ENCODE peak calls at places on chromosomes 1 and 21, in four cellular contexts. H is brain microvascular endothelial cell, M is nephron progenitor cell, W is fibroblast of mammary gland. O is an unnamed sample.

GRCh38 chr1:187417524-187417923 is 588.8 kb downstream of the PLA2G4A start:
- DNase-seq in M (no peak), W (no peak), H (no peak), O (no peak)

GRCh38 chr1:173042806-173043205 is 7.9 kb downstream of the TNFSF18 start:
- DNase-seq in H (no peak), M (no peak), W (no peak), O (no peak)

GRCh38 chr1:205360166-205360565 is 3.4 kb upstream of the KLHDC8A start:
- DNase-seq in H (no peak), M (no peak), W (no peak), O (no peak)

GRCh38 chr1:37305841-37306240 is 168.5 kb upstream of the ZC3H12A start:
- DNase-seq in H (no peak), W (no peak), M (no peak), O (no peak)

GRCh38 chr1:247494746-247495145 is 36.8 kb upstream of the OR2B11 start:
- DNase-seq in M (no peak), H (no peak), W (no peak), O (no peak)

GRCh38 chr1:155086182-155086741 is 7.6 kb downstream of the EFNA3 start:
- DNase-seq in W (no peak), H (peak), M (peak), O (no peak)

GRCh38 chr1:58927026-58927721 is 143.3 kb upstream of the JUN start:
- DNase-seq in W (peak), M (no peak), H (no peak), O (no peak)

GRCh38 chr21:37670883-37671282 is 245.4 kb downstream of the KCNJ6 start:
- DNase-seq in W (peak), M (no peak), H (peak), O (no peak)

GRCh38 chr1:69055223-69055622 is 512.5 kb upstream of the LRRC7 start:
- DNase-seq in W (no peak), M (no peak), H (no peak), O (no peak)

GRCh38 chr21:18155508-18156193 is 89.0 kb upstream of the CHODL start:
- DNase-seq in W (no peak), H (peak), M (no peak), O (no peak)

DNA sequence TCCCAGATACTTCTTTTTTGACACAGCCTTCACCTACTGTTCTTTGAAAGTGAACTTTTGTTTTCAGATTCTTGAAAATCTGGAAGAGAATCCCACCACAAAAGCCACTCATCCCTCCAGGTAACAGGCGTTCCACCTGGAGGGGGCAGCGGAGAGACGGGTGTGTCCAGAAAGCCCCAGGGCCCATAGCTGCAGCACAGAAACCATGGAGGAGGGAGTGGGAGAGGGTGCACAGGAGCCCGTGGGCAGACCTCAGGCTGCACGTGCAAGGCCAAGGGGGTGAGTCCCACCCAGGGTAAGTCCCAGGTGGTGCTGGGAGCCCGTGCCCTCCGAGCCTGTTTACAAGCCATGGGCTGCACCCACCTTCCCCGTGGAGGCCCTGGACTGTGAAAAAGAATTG is 86.5 kb downstream of the PSMG1 start:
- DNase-seq in W (no peak), H (no peak), M (no peak), O (no peak)
- TF ChIP-seq CTCF in W (no peak), H (peak), M (no peak), O (no peak)

DNA sequence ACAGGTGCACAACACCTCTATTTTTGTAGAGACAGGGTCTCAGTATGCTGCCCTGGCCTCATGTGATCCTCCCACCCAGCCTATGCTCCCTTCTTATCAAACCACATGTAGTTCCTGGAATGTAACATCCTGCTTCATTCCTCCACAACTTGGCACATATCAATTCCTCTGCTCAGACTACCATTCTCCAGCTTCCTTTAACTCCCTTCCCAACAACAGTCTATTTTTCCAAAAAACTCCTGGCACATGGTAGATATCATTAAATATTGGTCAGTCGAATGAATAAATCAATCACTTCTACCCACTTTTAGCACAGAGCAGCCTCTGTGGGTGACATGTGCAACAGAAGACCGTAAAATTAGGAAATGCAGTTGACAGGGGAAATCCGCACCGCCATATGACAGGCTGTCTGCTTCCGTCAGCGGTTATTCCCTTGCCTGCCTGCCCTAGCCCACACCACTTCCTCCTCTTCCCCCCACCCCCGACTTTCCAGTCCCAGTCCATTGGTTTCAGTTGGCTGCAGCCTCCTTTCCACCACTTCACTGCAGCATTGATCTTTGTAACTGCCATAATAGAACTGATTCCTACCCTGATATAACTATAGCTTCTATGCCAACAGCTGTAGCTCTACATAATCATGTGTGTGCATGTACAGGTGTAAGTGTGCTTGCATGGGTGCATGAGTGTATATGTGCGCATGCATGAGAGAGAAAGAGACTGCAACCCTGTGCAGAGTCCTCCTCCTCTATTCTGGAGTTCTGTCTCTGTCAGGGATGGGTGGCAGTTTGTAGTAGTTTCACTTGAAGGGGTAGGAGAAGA is 6.8 kb upstream of the AKR1A1 start:
- DNase-seq in W (no peak), M (peak), H (no peak), O (peak)
- TF ChIP-seq CTCF in W (no peak), M (no peak), H (no peak), O (no peak)

GRCh38 chr1:197618065-197618464 is 157.2 kb downstream of the DENND1B start:
- DNase-seq in M (no peak), H (peak), W (peak), O (no peak)

GRCh38 chr1:197619008-197619640 is 156.2 kb downstream of the DENND1B start:
- DNase-seq in H (no peak), W (peak), M (no peak), O (no peak)

GRCh38 chr1:197615693-197616011 is 159.6 kb downstream of the DENND1B start:
- DNase-seq in M (no peak), W (no peak), H (no peak), O (no peak)

GRCh38 chr1:197620660-197621273 is 154.5 kb downstream of the DENND1B start:
- DNase-seq in W (no peak), H (no peak), M (no peak), O (no peak)

DNA sequence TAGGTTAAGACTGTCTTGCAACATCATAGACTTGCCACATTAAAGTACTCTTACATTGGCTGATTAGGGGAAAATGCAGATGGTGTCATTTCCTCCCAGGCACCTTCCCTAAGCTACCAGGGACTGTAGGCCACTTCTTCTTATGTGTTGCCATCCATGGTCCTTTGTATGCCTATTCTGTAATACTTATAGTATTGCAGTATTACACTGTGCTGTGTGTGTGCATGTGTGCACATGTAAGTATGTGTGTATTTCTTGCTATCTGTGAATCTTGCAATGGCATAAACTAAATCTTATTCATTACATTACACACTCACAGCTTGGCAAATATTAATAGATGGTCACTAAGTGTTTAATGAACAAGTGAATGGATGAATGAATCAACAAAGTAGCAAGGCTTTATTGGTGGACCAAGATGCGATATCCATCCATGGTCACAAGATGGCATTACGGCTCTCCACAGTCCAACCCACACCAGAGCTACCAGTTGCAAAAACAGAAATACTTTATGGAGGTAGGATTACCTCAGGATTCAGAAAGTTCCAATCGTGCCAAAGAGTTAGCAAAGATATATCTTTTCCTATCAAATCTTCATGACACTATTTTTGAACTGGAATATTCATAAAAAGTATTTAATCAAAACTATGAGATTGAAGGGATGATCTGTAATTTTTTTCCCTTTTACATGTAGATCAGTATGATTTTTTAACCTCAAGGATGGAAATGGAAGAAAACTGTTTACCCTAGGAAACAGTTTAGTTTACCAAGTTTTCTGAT is 160.2 kb downstream of the DENND1B start:
- DNase-seq in M (peak), H (peak), W (peak), O (no peak)
- TF ChIP-seq CTCF in M (peak), H (peak), W (peak), O (peak)

GRCh38 chr1:11498956-11499824 is 20.2 kb downstream of the DISP3 start:
- DNase-seq in H (no peak), W (no peak), M (no peak), O (no peak)
- TF ChIP-seq CTCF in H (no peak), W (no peak), M (no peak), O (no peak)

DNA sequence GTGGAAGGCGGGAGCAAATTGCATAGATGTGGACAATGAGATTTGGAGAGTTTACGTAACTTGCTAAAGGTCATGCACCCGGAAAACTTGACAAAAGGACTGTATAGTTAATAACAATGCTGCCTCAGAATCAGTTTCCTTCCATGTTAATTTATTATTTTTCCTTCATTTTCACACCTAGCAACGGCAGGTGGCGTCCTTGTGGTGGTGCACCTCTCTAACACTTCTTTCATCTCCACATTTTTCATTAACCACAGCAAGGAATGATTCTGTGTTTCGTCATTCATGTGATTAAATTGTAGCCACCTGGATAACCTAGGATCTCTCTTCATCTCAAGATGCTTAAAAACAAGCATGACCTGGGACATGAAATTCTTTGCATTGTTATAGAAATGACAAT is 2133.0 kb downstream of the NCAM2 start:
- DNase-seq in W (no peak), M (no peak), H (no peak), O (no peak)
- TF ChIP-seq CTCF in W (no peak), M (no peak), H (no peak), O (no peak)

GRCh38 chr1:215517441-215517891 is 49.6 kb upstream of the KCTD3 start:
- DNase-seq in M (no peak), H (peak), W (peak), O (no peak)
- TF ChIP-seq CTCF in M (peak), H (peak), W (peak), O (no peak)

GRCh38 chr1:234597894-234598293 is 12.1 kb downstream of the IRF2BP2 start:
- DNase-seq in W (peak), M (peak), H (peak), O (no peak)
- TF ChIP-seq CTCF in W (peak), M (peak), H (peak), O (peak)

DNA sequence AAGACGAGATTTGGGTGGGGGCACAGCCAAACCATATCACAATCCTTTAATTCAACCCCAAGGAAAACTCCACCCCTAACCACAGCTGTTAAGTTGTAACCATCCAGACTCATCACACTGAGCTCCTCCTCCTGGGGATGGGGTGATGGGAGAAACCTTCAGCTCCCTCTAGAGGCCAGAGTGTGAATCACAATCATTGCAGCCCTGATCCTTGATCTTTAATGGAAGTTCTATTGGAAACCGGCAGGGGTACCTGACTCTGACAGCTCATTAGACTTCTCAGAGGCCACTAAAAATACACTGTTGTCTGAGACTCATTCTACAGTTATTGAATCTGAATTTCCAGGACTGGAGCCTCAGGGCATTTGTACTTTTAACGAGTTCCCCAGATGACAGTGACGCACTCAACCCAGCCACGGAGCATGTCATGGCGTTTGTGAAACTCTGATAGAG is 127.2 kb downstream of the IGSF21 start:
- DNase-seq in H (peak), M (peak), W (peak), O (no peak)
- TF ChIP-seq CTCF in H (peak), M (peak), W (peak), O (peak)

O was measured in CD14-positive monocyte.